ENCODE peak calls at places on chromosomes 3 and 15, in four cellular contexts. One of them, this sample, is unnamed. For H3K4me1, the result is how much of the 10 kb centered on the place peaks cover.

GRCh38 chr3:14602006-14602803 is 49.4 kb upstream of the CCDC174 start:
- DNase-seq in iPS DF 6.9: no peak
- DNase-seq in psoas muscle: no peak
- DNase-seq in CD8-positive, alpha-beta memory T cell: no peak
- DNase-seq in this sample: no peak

GRCh38 chr3:40717471-40717870 is 192.7 kb downstream of the ZNF621 start:
- DNase-seq in iPS DF 6.9: no peak
- DNase-seq in psoas muscle: no peak
- DNase-seq in CD8-positive, alpha-beta memory T cell: no peak
- DNase-seq in this sample: peak

GRCh38 chr15:96338772-96339661 is 8.5 kb downstream of the NR2F2 start:
- DNase-seq in iPS DF 6.9: no peak
- DNase-seq in psoas muscle: no peak
- DNase-seq in CD8-positive, alpha-beta memory T cell: no peak
- DNase-seq in this sample: peak

GRCh38 chr3:169241575-169241927 is 422.0 kb downstream of the MECOM start:
- DNase-seq in iPS DF 6.9: no peak
- DNase-seq in psoas muscle: no peak
- DNase-seq in CD8-positive, alpha-beta memory T cell: no peak
- DNase-seq in this sample: peak

GRCh38 chr3:145383416-145383815 is 777.6 kb downstream of the PLOD2 start:
- DNase-seq in iPS DF 6.9: no peak
- DNase-seq in psoas muscle: no peak
- DNase-seq in CD8-positive, alpha-beta memory T cell: no peak
- DNase-seq in this sample: no peak

GRCh38 chr15:101326462-101327146 is 31.6 kb upstream of the SNRPA1 start:
- DNase-seq in iPS DF 6.9: no peak
- DNase-seq in psoas muscle: no peak
- DNase-seq in CD8-positive, alpha-beta memory T cell: no peak
- DNase-seq in this sample: no peak

GRCh38 chr3:46661776-46662766 is 31.4 kb downstream of the ALS2CL start:
- DNase-seq in iPS DF 6.9: no peak
- DNase-seq in psoas muscle: no peak
- DNase-seq in CD8-positive, alpha-beta memory T cell: no peak
- DNase-seq in this sample: no peak

GRCh38 chr3:168884353-168884903 is 779.1 kb downstream of the MECOM start:
- DNase-seq in iPS DF 6.9: no peak
- DNase-seq in psoas muscle: no peak
- DNase-seq in CD8-positive, alpha-beta memory T cell: no peak
- DNase-seq in this sample: peak

GRCh38 chr3:112128843-112129727 is 4.0 kb downstream of the GCSAM start:
- DNase-seq in iPS DF 6.9: no peak
- DNase-seq in psoas muscle: no peak
- DNase-seq in CD8-positive, alpha-beta memory T cell: peak
- DNase-seq in this sample: peak

GRCh38 chr3:1808590-1808989 is 290.1 kb upstream of the CNTN4 start:
- DNase-seq in iPS DF 6.9: no peak
- DNase-seq in psoas muscle: no peak
- DNase-seq in CD8-positive, alpha-beta memory T cell: no peak
- DNase-seq in this sample: no peak

GRCh38 chr3:185763347-185764010 is 61.4 kb downstream of the IGF2BP2 start:
- DNase-seq in iPS DF 6.9: no peak
- DNase-seq in psoas muscle: no peak
- DNase-seq in CD8-positive, alpha-beta memory T cell: no peak
- DNase-seq in this sample: peak

GRCh38 chr3:182478369-182478768 is 314.9 kb upstream of the ATP11B start:
- DNase-seq in iPS DF 6.9: no peak
- DNase-seq in psoas muscle: no peak
- DNase-seq in CD8-positive, alpha-beta memory T cell: no peak
- DNase-seq in this sample: no peak

GRCh38 chr3:52655895-52656294 is 29.8 kb downstream of the PBRM1 start:
- DNase-seq in iPS DF 6.9: no peak
- DNase-seq in psoas muscle: no peak
- DNase-seq in CD8-positive, alpha-beta memory T cell: no peak
- DNase-seq in this sample: no peak

GRCh38 chr15:60020736-60021135 is 16.6 kb downstream of the FOXB1 start:
- DNase-seq in iPS DF 6.9: no peak
- DNase-seq in psoas muscle: no peak
- DNase-seq in CD8-positive, alpha-beta memory T cell: no peak
- DNase-seq in this sample: no peak

GRCh38 chr3:39413691-39414420 is 7.3 kb downstream of the RPSA start:
- DNase-seq in iPS DF 6.9: no peak
- DNase-seq in psoas muscle: no peak
- DNase-seq in CD8-positive, alpha-beta memory T cell: no peak
- DNase-seq in this sample: no peak

GRCh38 chr3:113668015-113668414 is 28.4 kb downstream of the USF3 start:
- DNase-seq in iPS DF 6.9: no peak
- DNase-seq in psoas muscle: no peak
- DNase-seq in CD8-positive, alpha-beta memory T cell: no peak
- DNase-seq in this sample: no peak

GRCh38 chr15:91967935-91968605 is 114.6 kb downstream of the SLCO3A1 start:
- DNase-seq in iPS DF 6.9: no peak
- DNase-seq in psoas muscle: no peak
- DNase-seq in CD8-positive, alpha-beta memory T cell: no peak
- DNase-seq in this sample: no peak

GRCh38 chr3:173467501-173467900 is 70.0 kb downstream of the NLGN1 start:
- DNase-seq in iPS DF 6.9: no peak
- DNase-seq in psoas muscle: no peak
- DNase-seq in CD8-positive, alpha-beta memory T cell: no peak
- DNase-seq in this sample: peak

GRCh38 chr15:48939686-48940085 is 24.0 kb downstream of the SHC4 start:
- DNase-seq in iPS DF 6.9: no peak
- DNase-seq in psoas muscle: no peak
- DNase-seq in CD8-positive, alpha-beta memory T cell: no peak
- DNase-seq in this sample: peak

GRCh38 chr3:179474480-179474879 is 23.2 kb upstream of the GNB4 start:
- DNase-seq in iPS DF 6.9: no peak
- DNase-seq in psoas muscle: no peak
- DNase-seq in CD8-positive, alpha-beta memory T cell: no peak
- DNase-seq in this sample: no peak

GRCh38 chr3:43144811-43145490 is 39.1 kb upstream of the POMGNT2 start:
- DNase-seq in iPS DF 6.9: no peak
- DNase-seq in psoas muscle: peak
- DNase-seq in CD8-positive, alpha-beta memory T cell: no peak
- DNase-seq in this sample: no peak

GRCh38 chr15:68816795-68817303 is 3.8 kb downstream of the ANP32A start:
- DNase-seq in iPS DF 6.9: no peak
- DNase-seq in psoas muscle: no peak
- DNase-seq in CD8-positive, alpha-beta memory T cell: peak
- DNase-seq in this sample: peak

GRCh38 chr15:26773485-26773877 is 615 bp upstream of the GABRB3 start:
- DNase-seq in iPS DF 6.9: no peak
- DNase-seq in psoas muscle: no peak
- DNase-seq in CD8-positive, alpha-beta memory T cell: no peak
- DNase-seq in this sample: no peak

GRCh38 chr3:21294768-21295167 is 456.2 kb downstream of the ZNF385D start:
- DNase-seq in iPS DF 6.9: no peak
- DNase-seq in psoas muscle: no peak
- DNase-seq in CD8-positive, alpha-beta memory T cell: no peak
- DNase-seq in this sample: peak

GRCh38 chr15:20358066-20358780 is 183.4 kb downstream of the GOLGA6L6 start:
- DNase-seq in iPS DF 6.9: no peak
- DNase-seq in psoas muscle: peak
- DNase-seq in CD8-positive, alpha-beta memory T cell: no peak
- DNase-seq in this sample: no peak

GRCh38 chr3:194130807-194131589 is 5.0 kb upstream of the HES1 start:
- DNase-seq in iPS DF 6.9: no peak
- DNase-seq in psoas muscle: peak
- DNase-seq in CD8-positive, alpha-beta memory T cell: peak
- DNase-seq in this sample: peak

GRCh38 chr15:78340243-78341056 is at the start of gene CRABP1:
- DNase-seq in iPS DF 6.9: no peak
- DNase-seq in psoas muscle: no peak
- DNase-seq in CD8-positive, alpha-beta memory T cell: no peak
- DNase-seq in this sample: no peak

GRCh38 chr3:110352841-110353595 is 718.6 kb upstream of the NECTIN3 start:
- DNase-seq in iPS DF 6.9: no peak
- DNase-seq in psoas muscle: no peak
- DNase-seq in CD8-positive, alpha-beta memory T cell: no peak
- DNase-seq in this sample: no peak

GRCh38 chr3:17845026-17845425 is 102.6 kb upstream of the TBC1D5 start:
- DNase-seq in iPS DF 6.9: no peak
- DNase-seq in psoas muscle: no peak
- DNase-seq in CD8-positive, alpha-beta memory T cell: no peak
- DNase-seq in this sample: peak

GRCh38 chr3:77709158-77709557 is 669.3 kb downstream of the ROBO2 start:
- DNase-seq in iPS DF 6.9: no peak
- DNase-seq in psoas muscle: no peak
- DNase-seq in CD8-positive, alpha-beta memory T cell: no peak
- DNase-seq in this sample: no peak

GRCh38 chr3:12662593-12663310 is 1.2 kb downstream of the RAF1 start:
- DNase-seq in iPS DF 6.9: no peak
- DNase-seq in psoas muscle: peak
- DNase-seq in CD8-positive, alpha-beta memory T cell: peak
- DNase-seq in this sample: peak

GRCh38 chr3:112776836-112777235 is 69.8 kb downstream of the CD200R1L start:
- DNase-seq in iPS DF 6.9: no peak
- DNase-seq in psoas muscle: no peak
- DNase-seq in CD8-positive, alpha-beta memory T cell: no peak
- DNase-seq in this sample: no peak

GRCh38 chr3:52468336-52468735 is 12.9 kb downstream of the NISCH start:
- DNase-seq in iPS DF 6.9: no peak
- DNase-seq in psoas muscle: no peak
- DNase-seq in CD8-positive, alpha-beta memory T cell: no peak
- DNase-seq in this sample: peak

GRCh38 chr3:72015463-72015862 is 230.5 kb upstream of the PROK2 start:
- DNase-seq in iPS DF 6.9: no peak
- DNase-seq in psoas muscle: no peak
- DNase-seq in CD8-positive, alpha-beta memory T cell: no peak
- DNase-seq in this sample: no peak

GRCh38 chr3:50289130-50289529 is 3.1 kb downstream of the IFRD2 start:
- DNase-seq in iPS DF 6.9: no peak
- DNase-seq in psoas muscle: no peak
- DNase-seq in CD8-positive, alpha-beta memory T cell: no peak
- DNase-seq in this sample: no peak

GRCh38 chr15:63597033-63597790 is at the start of gene FBXL22:
- DNase-seq in iPS DF 6.9: no peak
- DNase-seq in psoas muscle: no peak
- DNase-seq in CD8-positive, alpha-beta memory T cell: no peak
- DNase-seq in this sample: peak

GRCh38 chr15:63597821-63598220 is 634 bp downstream of the FBXL22 start:
- DNase-seq in iPS DF 6.9: no peak
- DNase-seq in psoas muscle: no peak
- DNase-seq in CD8-positive, alpha-beta memory T cell: no peak
- DNase-seq in this sample: no peak

GRCh38 chr15:63599401-63600000 is 2.3 kb downstream of the FBXL22 start:
- DNase-seq in iPS DF 6.9: no peak
- DNase-seq in psoas muscle: peak
- DNase-seq in CD8-positive, alpha-beta memory T cell: peak
- DNase-seq in this sample: peak

GRCh38 chr15:63600001-63600645 is 2.9 kb downstream of the FBXL22 start:
- DNase-seq in iPS DF 6.9: no peak
- DNase-seq in psoas muscle: peak
- DNase-seq in CD8-positive, alpha-beta memory T cell: no peak
- DNase-seq in this sample: peak

GRCh38 chr15:63598467-63599400 is 1.5 kb downstream of the FBXL22 start:
- DNase-seq in iPS DF 6.9: no peak
- DNase-seq in psoas muscle: no peak
- DNase-seq in CD8-positive, alpha-beta memory T cell: no peak
- DNase-seq in this sample: peak
- H3K4me3 ChIP-seq in iPS DF 6.9: no peak
- H3K4me3 ChIP-seq in psoas muscle: peak
- H3K4me3 ChIP-seq in CD8-positive, alpha-beta memory T cell: no peak
- H3K4me3 ChIP-seq in this sample: no peak

GRCh38 chr3:127409421-127410136 is 121.7 kb upstream of the PRR20G start:
- DNase-seq in iPS DF 6.9: no peak
- DNase-seq in psoas muscle: no peak
- DNase-seq in CD8-positive, alpha-beta memory T cell: no peak
- DNase-seq in this sample: no peak

GRCh38 chr3:127408684-127409420 is 121.0 kb upstream of the PRR20G start:
- DNase-seq in iPS DF 6.9: no peak
- DNase-seq in psoas muscle: no peak
- DNase-seq in CD8-positive, alpha-beta memory T cell: no peak
- DNase-seq in this sample: no peak

GRCh38 chr3:127410678-127411077 is 122.8 kb upstream of the PRR20G start:
- DNase-seq in iPS DF 6.9: no peak
- DNase-seq in psoas muscle: no peak
- DNase-seq in CD8-positive, alpha-beta memory T cell: no peak
- DNase-seq in this sample: no peak

GRCh38 chr3:127411083-127411727 is 123.4 kb upstream of the PRR20G start:
- DNase-seq in iPS DF 6.9: no peak
- DNase-seq in psoas muscle: no peak
- DNase-seq in CD8-positive, alpha-beta memory T cell: no peak
- DNase-seq in this sample: no peak

DNA sequence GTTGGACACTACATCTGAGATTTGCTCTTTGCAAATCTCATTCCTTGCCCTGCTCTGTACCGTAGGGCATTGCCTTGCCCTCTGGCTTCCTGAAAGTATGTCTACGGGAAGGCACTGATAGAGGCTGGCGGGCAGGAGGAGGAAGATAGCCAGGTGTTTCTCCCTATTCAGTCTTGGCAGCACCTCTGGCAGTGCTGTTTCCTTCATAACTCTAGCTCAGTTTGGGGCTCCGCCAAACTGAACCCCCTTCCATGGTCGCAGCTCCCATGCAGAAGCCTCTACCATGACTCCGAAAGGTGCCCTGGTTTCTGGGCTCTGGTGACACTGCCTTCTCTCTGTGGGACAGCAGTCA is 122.3 kb upstream of the PRR20G start:
- DNase-seq in iPS DF 6.9: no peak
- DNase-seq in psoas muscle: no peak
- DNase-seq in CD8-positive, alpha-beta memory T cell: no peak
- DNase-seq in this sample: no peak
- H3K4me1 ChIP-seq in iPS DF 6.9: under half
- H3K4me1 ChIP-seq in psoas muscle: under half
- H3K4me1 ChIP-seq in CD8-positive, alpha-beta memory T cell: under half
- H3K4me1 ChIP-seq in this sample: under half

GRCh38 chr15:58064119-58065010 is 1.1 kb downstream of the ALDH1A2 start:
- DNase-seq in iPS DF 6.9: no peak
- DNase-seq in psoas muscle: no peak
- DNase-seq in CD8-positive, alpha-beta memory T cell: no peak
- DNase-seq in this sample: no peak
- H3K4me3 ChIP-seq in iPS DF 6.9: no peak
- H3K4me3 ChIP-seq in psoas muscle: peak
- H3K4me3 ChIP-seq in CD8-positive, alpha-beta memory T cell: no peak
- H3K4me3 ChIP-seq in this sample: no peak

GRCh38 chr15:33027636-33028035 is 166.9 kb downstream of the FMN1 start:
- DNase-seq in iPS DF 6.9: no peak
- DNase-seq in psoas muscle: no peak
- DNase-seq in CD8-positive, alpha-beta memory T cell: no peak
- DNase-seq in this sample: no peak
- H3K4me1 ChIP-seq in iPS DF 6.9: under half
- H3K4me1 ChIP-seq in psoas muscle: under half
- H3K4me1 ChIP-seq in CD8-positive, alpha-beta memory T cell: under half
- H3K4me1 ChIP-seq in this sample: under half